ENCODE peak calls at places on chromosomes 1 and 21, in four cellular contexts. Q, N, S and B are unnamed samples.
A peak's percentile ranks its signal among the peaks of the same experiment; 100 is the strongest.

GRCh38 chr21:41758550-41758949 is 8.3 kb downstream of the RIPK4 start:
- DNase-seq in Q (peak; percentile 25), S (peak; percentile 99), N (no peak), B (no peak)

GRCh38 chr1:228083871-228084278 is 1.4 kb downstream of the ARF1 start:
- DNase-seq in Q (peak; percentile 65), S (peak; percentile 35), N (peak; percentile 50), B (peak; percentile 49)

GRCh38 chr1:40064797-40065492 is 24.4 kb downstream of the CAP1 start:
- DNase-seq in N (no peak), Q (no peak), S (no peak), B (peak; percentile 57)

GRCh38 chr1:165629131-165629530 is 1.9 kb upstream of the MGST3 start:
- DNase-seq in S (no peak), N (no peak), Q (no peak), B (no peak)

GRCh38 chr1:40820251-40820797 is 36.7 kb downstream of the KCNQ4 start:
- DNase-seq in S (no peak), Q (no peak), N (peak; percentile 58), B (no peak)

GRCh38 chr1:3541930-3542329 is 69.4 kb downstream of the MEGF6 start:
- DNase-seq in S (no peak), Q (no peak), N (no peak), B (no peak)

GRCh38 chr1:107404756-107405155 is 263.9 kb downstream of the NTNG1 start:
- DNase-seq in N (no peak), Q (peak; percentile 79), S (no peak), B (no peak)

GRCh38 chr1:205536759-205537361 is 32.4 kb downstream of the CDK18 start:
- DNase-seq in S (peak; percentile 59), Q (no peak), N (no peak), B (no peak)

GRCh38 chr1:168135982-168136708 is 585 bp downstream of the GPR161 start:
- DNase-seq in S (peak; percentile 44), Q (peak; percentile 62), N (peak; percentile 69), B (no peak)

GRCh38 chr1:234891427-234891826 is 237.2 kb downstream of the TOMM20 start:
- DNase-seq in S (peak; percentile 71), Q (no peak), N (no peak), B (no peak)

DNA sequence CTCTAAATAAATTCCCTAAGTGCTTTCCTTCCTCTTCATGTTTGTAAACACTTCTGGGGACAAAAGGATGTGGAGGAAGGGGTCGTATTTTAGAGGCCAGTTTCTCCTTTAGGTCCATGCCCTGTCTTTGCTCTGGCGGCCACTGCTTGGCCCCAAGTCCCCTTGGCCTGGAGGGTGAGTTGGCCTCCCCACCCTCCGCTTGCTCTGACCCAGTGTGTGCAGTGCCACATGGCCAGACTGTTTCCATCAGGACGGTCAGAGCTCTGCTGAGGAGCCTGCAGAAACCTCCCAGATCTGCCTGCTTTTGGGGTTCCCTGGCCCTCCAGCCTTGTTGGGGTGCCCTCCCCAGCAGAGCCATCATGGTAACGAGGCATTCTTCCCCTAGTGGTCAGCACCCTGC is 127.8 kb downstream of the CAMTA1 start:
- DNase-seq in Q (no peak), N (no peak), S (no peak), B (no peak)
- H3K4me3 ChIP-seq in Q (no peak overlapping the region), N (no peak overlapping the region), S (no peak overlapping the region), B (no peak overlapping the region)

DNA sequence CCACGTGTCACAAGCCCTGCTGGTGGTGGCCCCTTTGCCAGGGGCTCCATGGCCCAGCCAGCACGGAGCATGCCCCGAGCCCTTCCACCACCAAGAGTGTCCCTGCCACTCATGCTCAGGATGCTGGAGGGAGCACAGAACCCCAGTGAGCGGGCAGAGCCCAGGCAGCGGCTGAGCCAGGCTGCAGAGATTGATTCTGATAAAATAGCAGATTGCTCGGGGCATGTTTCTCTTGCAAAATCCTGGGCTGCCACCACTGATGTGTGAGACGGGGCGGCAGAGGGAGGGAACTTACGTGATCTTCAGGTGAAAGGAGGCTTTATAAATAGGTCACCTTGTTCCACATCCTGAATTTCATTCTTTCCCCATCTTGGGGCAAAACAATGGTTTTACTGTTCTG is 53.2 kb downstream of the SPSB1 start:
- DNase-seq in Q (no peak), S (no peak), N (no peak), B (no peak)
- H3K79me2 ChIP-seq in Q (peaks cover 81% of the 10 kb centered on the region), S (peaks cover 83% of the 10 kb centered on the region), N (no peaks in the 10 kb centered on the region), B (no peaks in the 10 kb centered on the region)

GRCh38 chr21:39444406-39445145 is 1.0 kb downstream of the LCA5L start:
- DNase-seq in Q (peak; percentile 75), N (peak; percentile 64), S (peak; percentile 10), B (no peak)

GRCh38 chr21:39452207-39452964 is 616 bp downstream of the SH3BGR start:
- DNase-seq in S (no peak), N (no peak), Q (peak; percentile 82), B (no peak)

GRCh38 chr21:39445339-39446269 is at the start of gene LCA5L:
- DNase-seq in Q (peak; percentile 94), S (peak; percentile 95), N (peak; percentile 97), B (peak; percentile 99)

GRCh38 chr21:39451332-39452206 is at the start of gene SH3BGR:
- DNase-seq in Q (peak; percentile 3), N (peak; percentile 74), S (peak; percentile 12), B (no peak)

DNA sequence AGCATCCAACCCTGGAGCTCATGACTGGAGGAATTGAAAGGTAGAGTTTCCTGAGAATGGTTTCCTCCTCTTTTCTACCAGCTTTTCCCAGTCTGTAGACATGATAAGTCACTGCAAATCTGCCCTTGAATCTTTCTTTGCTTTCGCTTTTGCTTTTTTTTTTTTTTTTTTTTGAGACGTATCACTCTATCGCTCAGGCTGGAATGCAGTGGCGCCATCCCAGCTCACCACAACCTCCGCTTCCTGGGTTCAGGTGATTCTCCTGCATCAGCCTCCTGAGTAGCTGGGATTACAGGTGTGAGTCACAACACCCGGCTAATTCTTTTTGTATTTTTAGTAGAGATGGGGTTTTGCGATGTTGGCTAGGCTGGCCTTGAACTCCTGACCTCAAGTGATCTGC is 1.7 kb upstream of the LCA5L start:
- DNase-seq in N (no peak), S (no peak), Q (no peak), B (no peak)
- TF ChIP-seq EZH2phosphoT487 in N (no peak), S (no peak), Q (no peak), B (no peak)

GRCh38 chr1:215119071-215119470 is 36.5 kb downstream of the KCNK2 start:
- DNase-seq in N (no peak), Q (no peak), S (no peak), B (no peak)

GRCh38 chr1:215111916-215112315 is 29.4 kb downstream of the KCNK2 start:
- DNase-seq in Q (no peak), S (no peak), N (peak; percentile 75), B (no peak)

GRCh38 chr1:215118081-215118480 is 35.5 kb downstream of the KCNK2 start:
- DNase-seq in S (no peak), N (no peak), Q (peak; percentile 38), B (no peak)

GRCh38 chr1:215113776-215114153 is 31.2 kb downstream of the KCNK2 start:
- DNase-seq in Q (no peak), N (no peak), S (no peak), B (no peak)

GRCh38 chr1:215114154-215114933 is 31.8 kb downstream of the KCNK2 start:
- DNase-seq in Q (peak; percentile 87), N (no peak), S (peak; percentile 98), B (no peak)
- H3K4me3 ChIP-seq in Q (peak overlapping the region; percentile 35), N (no peak overlapping the region), S (peak overlapping the region; percentile 20), B (no peak overlapping the region)